ENCODE peak calls at places on chromosomes 6 and 20, in ten cellular contexts. One of them, this sample, is unnamed.

GRCh38 chr6:89826029-89826528 is 3.6 kb upstream of the CASP8AP2 start:
- DNase-seq in stomach: no peak
- DNase-seq in AG04449: no peak
- DNase-seq in PC-3: no peak
- DNase-seq in CD8-positive, alpha-beta T cell: no peak
- DNase-seq in heart right ventricle: no peak
- DNase-seq in SK-N-SH: no peak
- DNase-seq in kidney: no peak
- DNase-seq in uterus: no peak
- DNase-seq in cardiac muscle cell: no peak
- DNase-seq in this sample: no peak

GRCh38 chr6:116221067-116221466 is 32.8 kb downstream of the TSPYL4 start:
- DNase-seq in stomach: no peak
- DNase-seq in AG04449: no peak
- DNase-seq in PC-3: no peak
- DNase-seq in CD8-positive, alpha-beta T cell: no peak
- DNase-seq in heart right ventricle: no peak
- DNase-seq in SK-N-SH: no peak
- DNase-seq in kidney: no peak
- DNase-seq in uterus: no peak
- DNase-seq in cardiac muscle cell: no peak
- DNase-seq in this sample: no peak

GRCh38 chr6:131765081-131765852 is 42.6 kb upstream of the ENPP1 start:
- DNase-seq in stomach: no peak
- DNase-seq in AG04449: no peak
- DNase-seq in PC-3: no peak
- DNase-seq in CD8-positive, alpha-beta T cell: no peak
- DNase-seq in heart right ventricle: no peak
- DNase-seq in SK-N-SH: no peak
- DNase-seq in kidney: no peak
- DNase-seq in uterus: no peak
- DNase-seq in cardiac muscle cell: no peak
- DNase-seq in this sample: no peak

GRCh38 chr20:52105573-52106422 is 85.8 kb downstream of the ZFP64 start:
- DNase-seq in stomach: no peak
- DNase-seq in AG04449: no peak
- DNase-seq in PC-3: peak
- DNase-seq in CD8-positive, alpha-beta T cell: no peak
- DNase-seq in heart right ventricle: no peak
- DNase-seq in SK-N-SH: no peak
- DNase-seq in kidney: no peak
- DNase-seq in uterus: no peak
- DNase-seq in cardiac muscle cell: peak
- DNase-seq in this sample: no peak

GRCh38 chr6:12527339-12527738 is 189.2 kb upstream of the PHACTR1 start:
- DNase-seq in stomach: no peak
- DNase-seq in AG04449: no peak
- DNase-seq in PC-3: no peak
- DNase-seq in CD8-positive, alpha-beta T cell: no peak
- DNase-seq in heart right ventricle: no peak
- DNase-seq in SK-N-SH: no peak
- DNase-seq in kidney: no peak
- DNase-seq in uterus: no peak
- DNase-seq in cardiac muscle cell: no peak
- DNase-seq in this sample: no peak

GRCh38 chr6:26215200-26216014 is 128.2 kb downstream of the HFE start:
- DNase-seq in stomach: no peak
- DNase-seq in AG04449: no peak
- DNase-seq in PC-3: peak
- DNase-seq in CD8-positive, alpha-beta T cell: no peak
- DNase-seq in heart right ventricle: no peak
- DNase-seq in SK-N-SH: no peak
- DNase-seq in kidney: no peak
- DNase-seq in uterus: no peak
- DNase-seq in cardiac muscle cell: peak
- DNase-seq in this sample: no peak

GRCh38 chr6:169965239-169965638 is 213.8 kb downstream of the ERMARD start:
- DNase-seq in stomach: no peak
- DNase-seq in AG04449: no peak
- DNase-seq in PC-3: no peak
- DNase-seq in CD8-positive, alpha-beta T cell: no peak
- DNase-seq in heart right ventricle: no peak
- DNase-seq in SK-N-SH: peak
- DNase-seq in kidney: no peak
- DNase-seq in uterus: no peak
- DNase-seq in cardiac muscle cell: no peak
- DNase-seq in this sample: no peak

GRCh38 chr6:19128701-19129100 is 708.5 kb upstream of the ID4 start:
- DNase-seq in stomach: no peak
- DNase-seq in AG04449: no peak
- DNase-seq in PC-3: no peak
- DNase-seq in CD8-positive, alpha-beta T cell: no peak
- DNase-seq in heart right ventricle: no peak
- DNase-seq in SK-N-SH: no peak
- DNase-seq in kidney: no peak
- DNase-seq in uterus: no peak
- DNase-seq in cardiac muscle cell: no peak
- DNase-seq in this sample: no peak

GRCh38 chr6:42177514-42178364 is 4.6 kb downstream of the GUCA1A start:
- DNase-seq in stomach: no peak
- DNase-seq in AG04449: no peak
- DNase-seq in PC-3: no peak
- DNase-seq in CD8-positive, alpha-beta T cell: no peak
- DNase-seq in heart right ventricle: no peak
- DNase-seq in SK-N-SH: peak
- DNase-seq in kidney: no peak
- DNase-seq in uterus: no peak
- DNase-seq in cardiac muscle cell: peak
- DNase-seq in this sample: no peak

GRCh38 chr6:13302751-13303667 is 25.3 kb downstream of the TBC1D7 start:
- DNase-seq in stomach: peak
- DNase-seq in AG04449: peak
- DNase-seq in PC-3: peak
- DNase-seq in CD8-positive, alpha-beta T cell: no peak
- DNase-seq in heart right ventricle: peak
- DNase-seq in SK-N-SH: no peak
- DNase-seq in kidney: no peak
- DNase-seq in uterus: peak
- DNase-seq in cardiac muscle cell: no peak
- DNase-seq in this sample: peak

DNA sequence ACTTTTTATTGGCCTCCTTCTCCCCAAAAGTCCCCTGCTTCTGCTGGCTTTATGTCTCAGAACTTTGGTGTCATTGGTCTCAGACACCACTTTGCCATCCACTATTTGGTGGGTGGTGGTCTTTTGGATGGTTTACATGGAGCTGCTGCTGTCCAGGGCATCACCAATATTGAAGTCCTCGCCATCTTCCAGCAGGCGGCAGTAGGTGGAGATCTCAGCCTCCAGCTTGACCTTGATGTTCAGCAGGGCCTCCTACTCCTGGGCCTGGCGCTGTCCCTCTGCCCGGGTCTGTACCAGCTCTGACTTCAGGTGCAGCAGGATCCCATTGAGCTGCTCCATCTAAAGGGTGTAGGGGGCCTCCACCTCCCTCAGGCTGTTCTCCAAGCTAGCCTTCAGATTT is 148.4 kb upstream of the FOXA2 start:
- DNase-seq in stomach: no peak
- DNase-seq in AG04449: no peak
- DNase-seq in PC-3: no peak
- DNase-seq in CD8-positive, alpha-beta T cell: no peak
- DNase-seq in heart right ventricle: no peak
- DNase-seq in SK-N-SH: no peak
- DNase-seq in kidney: no peak
- DNase-seq in uterus: no peak
- DNase-seq in cardiac muscle cell: no peak
- DNase-seq in this sample: no peak
- TF ChIP-seq CTCF in stomach: no peak
- TF ChIP-seq CTCF in AG04449: no peak
- TF ChIP-seq CTCF in PC-3: peak
- TF ChIP-seq CTCF in CD8-positive, alpha-beta T cell: no peak
- TF ChIP-seq CTCF in heart right ventricle: no peak
- TF ChIP-seq CTCF in SK-N-SH: peak
- TF ChIP-seq CTCF in kidney: no peak
- TF ChIP-seq CTCF in uterus: no peak
- TF ChIP-seq CTCF in cardiac muscle cell: no peak
- TF ChIP-seq CTCF in this sample: no peak

DNA sequence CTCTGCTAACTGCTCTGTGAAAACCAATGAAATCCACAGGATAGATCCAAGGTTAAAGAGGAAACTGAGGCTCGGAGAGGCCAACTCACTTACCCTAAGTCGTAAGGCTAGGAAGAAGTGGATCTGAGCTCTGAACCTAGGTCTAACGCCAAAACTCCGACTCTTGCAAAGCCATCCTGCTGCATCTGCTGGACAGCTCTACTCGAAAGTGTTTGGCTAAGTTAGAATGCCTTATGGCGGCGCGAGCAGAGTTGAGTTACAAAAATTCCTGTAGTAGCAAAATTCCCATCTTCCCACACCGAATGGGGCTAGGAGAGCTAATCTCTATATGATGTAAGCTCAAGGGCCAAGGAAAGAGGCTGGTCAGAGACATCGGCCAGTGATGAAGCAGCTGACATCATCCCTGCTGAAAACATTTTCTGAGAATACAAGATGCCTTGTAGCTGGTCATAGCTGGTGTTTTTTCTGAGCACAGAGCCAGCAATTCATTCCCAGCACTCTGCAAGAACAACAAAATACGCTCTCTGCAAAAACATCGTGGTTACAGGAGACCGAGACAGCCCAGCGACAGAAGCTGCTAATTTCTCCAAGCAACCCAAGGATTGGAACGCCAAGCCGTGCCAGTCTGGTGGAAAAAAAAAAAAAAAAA is 1.8 kb downstream of the SPATA2 start:
- DNase-seq in stomach: no peak
- DNase-seq in AG04449: no peak
- DNase-seq in PC-3: no peak
- DNase-seq in CD8-positive, alpha-beta T cell: no peak
- DNase-seq in heart right ventricle: no peak
- DNase-seq in SK-N-SH: no peak
- DNase-seq in kidney: no peak
- DNase-seq in uterus: no peak
- DNase-seq in cardiac muscle cell: no peak
- DNase-seq in this sample: no peak
- H3K4me3 ChIP-seq in stomach: peak
- H3K4me3 ChIP-seq in AG04449: peak
- H3K4me3 ChIP-seq in PC-3: peak
- H3K4me3 ChIP-seq in CD8-positive, alpha-beta T cell: no peak
- H3K4me3 ChIP-seq in heart right ventricle: peak
- H3K4me3 ChIP-seq in SK-N-SH: peak
- H3K4me3 ChIP-seq in kidney: no peak
- H3K4me3 ChIP-seq in uterus: no peak
- H3K4me3 ChIP-seq in cardiac muscle cell: no peak
- H3K4me3 ChIP-seq in this sample: no peak

GRCh38 chr6:20559924-20560551 is 25.8 kb downstream of the CDKAL1 start:
- DNase-seq in stomach: no peak
- DNase-seq in AG04449: no peak
- DNase-seq in PC-3: no peak
- DNase-seq in CD8-positive, alpha-beta T cell: no peak
- DNase-seq in heart right ventricle: no peak
- DNase-seq in SK-N-SH: peak
- DNase-seq in kidney: no peak
- DNase-seq in uterus: no peak
- DNase-seq in cardiac muscle cell: no peak
- DNase-seq in this sample: no peak
- TF ChIP-seq CTCF in stomach: no peak
- TF ChIP-seq CTCF in AG04449: no peak
- TF ChIP-seq CTCF in PC-3: peak
- TF ChIP-seq CTCF in CD8-positive, alpha-beta T cell: no peak
- TF ChIP-seq CTCF in heart right ventricle: no peak
- TF ChIP-seq CTCF in SK-N-SH: peak
- TF ChIP-seq CTCF in kidney: peak
- TF ChIP-seq CTCF in uterus: no peak
- TF ChIP-seq CTCF in cardiac muscle cell: peak
- TF ChIP-seq CTCF in this sample: peak

GRCh38 chr20:9514461-9515210 is at the start of gene LAMP5:
- DNase-seq in stomach: no peak
- DNase-seq in AG04449: no peak
- DNase-seq in PC-3: peak
- DNase-seq in CD8-positive, alpha-beta T cell: no peak
- DNase-seq in heart right ventricle: peak
- DNase-seq in SK-N-SH: peak
- DNase-seq in kidney: peak
- DNase-seq in uterus: no peak
- DNase-seq in cardiac muscle cell: peak
- DNase-seq in this sample: no peak
- H3K4me3 ChIP-seq in stomach: peak
- H3K4me3 ChIP-seq in AG04449: no peak
- H3K4me3 ChIP-seq in PC-3: peak
- H3K4me3 ChIP-seq in CD8-positive, alpha-beta T cell: no peak
- H3K4me3 ChIP-seq in heart right ventricle: peak
- H3K4me3 ChIP-seq in SK-N-SH: peak
- H3K4me3 ChIP-seq in kidney: no peak
- H3K4me3 ChIP-seq in uterus: peak
- H3K4me3 ChIP-seq in cardiac muscle cell: peak
- H3K4me3 ChIP-seq in this sample: peak

DNA sequence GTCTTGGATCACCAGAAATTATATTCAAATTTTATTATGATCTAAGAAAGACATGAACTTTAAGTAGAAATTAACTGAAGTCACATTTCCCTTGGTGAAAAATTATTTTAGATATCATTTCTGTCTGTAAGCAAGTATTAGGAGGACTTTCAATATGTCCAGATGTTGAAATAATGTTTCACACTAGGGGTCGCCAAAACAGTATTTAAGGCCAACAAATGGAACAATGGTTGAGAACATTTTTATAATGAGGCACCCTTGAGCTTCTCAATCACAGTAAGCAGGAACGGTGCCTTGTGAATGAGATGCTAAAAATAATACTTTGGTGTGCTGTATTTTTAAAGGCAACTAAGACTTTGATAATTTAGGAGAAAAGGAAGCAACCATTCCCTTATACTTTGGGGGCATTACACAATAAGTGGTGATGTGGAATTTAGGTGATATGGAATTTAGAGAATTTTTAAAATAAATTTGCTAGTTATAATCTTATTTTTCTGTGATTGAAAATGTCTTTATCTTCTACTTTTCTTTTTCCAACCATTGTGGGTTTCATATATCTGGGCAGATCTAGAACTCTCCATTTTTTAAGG is 9.6 kb upstream of the SF3B5 start:
- DNase-seq in stomach: no peak
- DNase-seq in AG04449: peak
- DNase-seq in PC-3: peak
- DNase-seq in CD8-positive, alpha-beta T cell: no peak
- DNase-seq in heart right ventricle: no peak
- DNase-seq in SK-N-SH: peak
- DNase-seq in kidney: no peak
- DNase-seq in uterus: no peak
- DNase-seq in cardiac muscle cell: peak
- DNase-seq in this sample: no peak
- TF ChIP-seq CTCF in stomach: peak
- TF ChIP-seq CTCF in AG04449: peak
- TF ChIP-seq CTCF in PC-3: peak
- TF ChIP-seq CTCF in CD8-positive, alpha-beta T cell: peak
- TF ChIP-seq CTCF in heart right ventricle: peak
- TF ChIP-seq CTCF in SK-N-SH: peak
- TF ChIP-seq CTCF in kidney: peak
- TF ChIP-seq CTCF in uterus: peak
- TF ChIP-seq CTCF in cardiac muscle cell: peak
- TF ChIP-seq CTCF in this sample: peak

This sample was measured in esophagus squamous epithelium.